ENCODE peak calls at places on chromosomes 13 and 19, in five cellular contexts. C, X, L, T and K are unnamed samples.

GRCh38 chr13:41649659-41650058 is 192.3 kb downstream of the RGCC start:
- DNase-seq in L (peak; percentile 41), T (no peak), X (peak; percentile 24), C (no peak), K (peak; percentile 38)

GRCh38 chr13:38452656-38453055 is 103.0 kb downstream of the UFM1 start:
- DNase-seq in X (no peak), L (no peak), T (no peak), C (no peak), K (no peak)

GRCh38 chr19:40280608-40281221 is 4.4 kb downstream of the AKT2 start:
- DNase-seq in L (no peak), T (no peak), C (no peak), X (no peak), K (no peak)

GRCh38 chr19:41426952-41427646 is at the start of gene B3GNT8:
- DNase-seq in C (no peak), L (peak; percentile 59), X (peak; percentile 94), T (peak; percentile 71), K (peak; percentile 34)

GRCh38 chr13:70668983-70669382 is 560.7 kb upstream of the KLHL1 start:
- DNase-seq in T (no peak), C (no peak), L (peak; percentile 12), X (no peak), K (no peak)

GRCh38 chr19:54109651-54110050 is 5.8 kb downstream of the TFPT start:
- DNase-seq in C (no peak), X (peak; percentile 56), T (no peak), L (no peak), K (no peak)

GRCh38 chr13:84607614-84608013 is 725.3 kb upstream of the SLITRK1 start:
- DNase-seq in T (no peak), C (no peak), X (no peak), L (no peak), K (peak; percentile 75)

GRCh38 chr19:50508850-50509190 is 2.2 kb downstream of the JOSD2 start:
- DNase-seq in C (no peak), T (no peak), X (no peak), L (no peak), K (no peak)

GRCh38 chr13:43132228-43132627 is 108.8 kb downstream of the DNAJC15 start:
- DNase-seq in X (no peak), L (peak; percentile 52), C (peak; percentile 19), T (no peak), K (peak; percentile 36)

GRCh38 chr19:37506387-37507166 is at the start of gene ZNF793:
- DNase-seq in X (no peak), L (no peak), C (no peak), T (peak; percentile 75), K (peak; percentile 54)

GRCh38 chr19:10915511-10916091 is 12.8 kb downstream of the YIPF2 start:
- DNase-seq in X (no peak), L (no peak), T (peak; percentile 68), C (no peak), K (peak; percentile 86)

GRCh38 chr13:72072223-72072622 is 205.2 kb upstream of the DACH1 start:
- DNase-seq in T (no peak), L (no peak), C (no peak), X (no peak), K (no peak)

GRCh38 chr19:29326351-29326750 is 113.4 kb upstream of the UQCRFS1 start:
- DNase-seq in L (no peak), C (no peak), T (no peak), X (no peak), K (no peak)

GRCh38 chr19:45331411-45331810 is 8.7 kb upstream of the CKM start:
- DNase-seq in C (no peak), L (peak; percentile 22), X (no peak), T (no peak), K (no peak)

GRCh38 chr13:35992964-35993363 is 138.2 kb downstream of the DCLK1 start:
- DNase-seq in T (no peak), X (no peak), C (no peak), L (no peak), K (no peak)
- TF ChIP-seq SMC3 in T (no peak), X (no peak), C (no peak), L (no peak), K (no peak)

GRCh38 chr13:23159587-23160240 is 21.1 kb upstream of the SGCG start:
- DNase-seq in L (no peak), C (no peak), X (no peak), T (peak; percentile 30), K (no peak)

GRCh38 chr13:23160241-23161175 is 20.3 kb upstream of the SGCG start:
- DNase-seq in X (no peak), T (no peak), L (no peak), C (no peak), K (no peak)

GRCh38 chr13:23161176-23161825 is 19.5 kb upstream of the SGCG start:
- DNase-seq in X (no peak), T (no peak), C (no peak), L (no peak), K (no peak)

DNA sequence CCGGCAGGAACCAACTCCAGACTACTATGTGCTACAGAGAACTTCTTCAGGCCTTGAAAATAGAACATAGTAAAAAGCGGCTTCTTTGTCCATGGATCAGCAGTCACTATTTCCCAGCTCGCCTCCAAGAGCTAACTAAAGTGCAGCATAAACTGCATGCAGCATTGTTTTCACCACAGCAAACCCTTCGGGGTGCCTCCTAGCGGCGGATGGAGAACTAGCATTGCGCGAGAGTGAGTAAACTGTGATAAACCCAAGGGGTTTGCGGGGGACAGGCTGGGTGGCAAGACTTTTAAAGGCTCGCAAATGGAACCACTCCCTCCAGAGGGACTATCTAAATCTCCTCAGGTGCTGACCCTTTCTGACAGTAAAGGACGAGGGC is 21.6 kb upstream of the SGCG start:
- DNase-seq in C (peak; percentile 24), L (peak; percentile 15), X (peak; percentile 6), T (peak; percentile 54), K (peak; percentile 13)
- TF ChIP-seq SMC3 in C (no peak), L (no peak), X (no peak), T (no peak), K (no peak)

GRCh38 chr13:25473864-25474263 is 102.1 kb downstream of the ATP8A2 start:
- DNase-seq in X (no peak), T (no peak), C (no peak), L (no peak), K (no peak)
- TF ChIP-seq SMC3 in X (no peak), T (no peak), C (no peak), L (no peak), K (no peak)

DNA sequence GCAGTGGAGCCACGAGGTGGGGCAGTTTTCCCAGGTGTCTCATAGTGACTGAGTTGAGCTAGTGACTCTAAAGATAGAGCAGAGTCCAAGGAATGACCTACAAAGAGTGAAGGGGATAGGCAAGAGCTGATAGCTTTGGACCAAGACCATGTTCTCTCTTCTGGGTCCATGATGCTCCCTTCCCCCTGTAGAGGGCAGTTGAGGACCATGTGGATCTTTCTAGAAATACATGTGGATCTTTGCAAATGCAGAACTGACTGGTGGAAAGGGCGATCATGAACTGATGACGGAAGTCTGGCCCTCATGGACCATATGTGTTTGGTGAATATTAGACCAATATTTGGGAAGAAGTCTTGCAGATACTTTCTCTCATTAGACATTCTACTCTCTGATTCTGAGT is 6.9 kb downstream of the PSG1 start:
- DNase-seq in T (no peak), L (no peak), X (no peak), C (no peak), K (no peak)
- TF ChIP-seq SMC3 in T (no peak), L (no peak), X (no peak), C (no peak), K (no peak)

DNA sequence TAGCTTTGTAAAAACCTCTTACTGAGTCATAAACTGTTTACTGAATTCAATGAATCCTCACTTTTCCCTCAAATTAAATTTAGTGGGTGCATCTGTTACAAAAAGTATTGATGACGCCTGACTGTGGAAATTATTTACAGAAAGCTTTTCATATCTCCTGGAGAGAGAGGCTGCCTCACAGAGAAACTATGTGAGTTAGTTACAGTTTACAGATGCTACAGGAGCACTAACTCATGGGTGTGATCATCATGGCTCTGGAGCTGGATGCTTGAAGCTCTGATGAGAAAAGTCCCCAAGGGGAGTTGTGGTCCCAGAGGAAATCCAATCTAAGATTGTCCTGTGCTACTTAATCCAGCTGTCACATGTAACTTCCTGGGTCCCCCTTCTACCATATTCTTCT is 590.8 kb downstream of the LMO7 start:
- DNase-seq in C (no peak), X (no peak), T (no peak), L (no peak), K (peak; percentile 88)
- TF ChIP-seq SMC3 in C (no peak), X (no peak), T (no peak), L (no peak), K (no peak)

GRCh38 chr13:40452741-40453665 is 213.4 kb downstream of the FOXO1 start:
- DNase-seq in L (peak; percentile 63), X (no peak), C (no peak), T (no peak), K (peak; percentile 8)
- TF ChIP-seq SMC3 in L (no peak), X (no peak), C (no peak), T (no peak), K (no peak)

DNA sequence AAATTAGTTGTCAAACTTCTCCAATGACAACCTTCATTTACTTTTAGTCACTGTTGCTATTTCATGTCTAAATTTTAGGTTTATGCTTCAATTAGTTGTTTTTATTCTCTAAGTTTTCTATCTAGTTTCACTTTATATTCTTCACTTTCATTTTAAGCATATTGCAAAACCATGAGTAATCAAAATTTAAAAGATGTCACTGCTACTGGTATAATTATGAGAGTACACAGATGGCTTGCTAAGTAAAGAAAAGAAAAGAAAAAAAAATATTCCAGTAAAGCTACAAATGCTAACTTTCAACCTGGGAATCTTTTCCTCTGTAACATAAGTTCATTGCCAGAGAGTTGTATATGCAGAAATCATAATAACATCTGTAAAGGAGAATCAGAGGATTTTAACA is 1624.8 kb downstream of the PCDH9 start:
- DNase-seq in C (no peak), T (no peak), L (no peak), X (no peak), K (peak; percentile 3)
- TF ChIP-seq SMC3 in C (no peak), T (no peak), L (no peak), X (no peak), K (no peak)

GRCh38 chr13:101424381-101425155 is 8.3 kb upstream of the NALCN start:
- DNase-seq in L (peak; percentile 17), X (no peak), T (no peak), C (no peak), K (peak; percentile 57)
- TF ChIP-seq SMC3 in L (no peak), X (no peak), T (no peak), C (no peak), K (no peak)

GRCh38 chr13:113879017-113879416 is 15.1 kb upstream of the GAS6 start:
- DNase-seq in T (no peak), X (no peak), C (no peak), L (no peak), K (no peak)
- TF ChIP-seq SMC3 in T (no peak), X (no peak), C (no peak), L (no peak), K (no peak)

DNA sequence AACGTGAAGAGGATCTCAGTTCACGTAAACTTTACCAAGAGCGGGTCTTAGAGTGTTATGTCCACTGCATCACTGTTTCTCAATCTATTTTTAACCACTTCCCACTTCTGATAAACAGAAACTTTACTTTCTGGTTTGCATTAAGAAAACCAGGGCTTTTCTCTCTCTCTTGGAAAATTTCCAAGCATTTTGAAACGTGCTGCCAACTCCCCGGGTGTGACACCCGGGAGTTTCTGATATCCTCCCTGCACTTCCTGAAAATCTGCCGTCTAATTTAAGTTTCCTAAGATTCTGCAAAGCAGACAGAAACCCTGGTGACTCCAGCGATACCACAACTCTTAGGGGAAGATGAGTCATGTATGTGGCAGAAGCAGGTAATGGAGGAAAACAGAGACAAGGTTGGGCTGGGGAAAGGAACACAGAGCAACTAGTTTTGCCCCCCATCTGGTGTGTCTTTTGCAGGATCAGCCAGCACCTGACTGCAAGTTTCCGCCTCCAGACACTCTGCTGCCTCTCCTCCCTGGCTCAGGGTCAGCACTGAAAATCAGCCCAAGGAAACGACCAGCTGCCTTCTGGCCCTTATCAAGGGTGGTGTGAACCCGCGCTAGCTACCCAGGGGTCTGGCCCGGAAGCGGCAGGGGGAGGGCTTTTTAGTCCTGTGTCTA is 11.4 kb upstream of the FFAR2 start:
- DNase-seq in X (no peak), C (no peak), L (no peak), T (no peak), K (no peak)
- TF ChIP-seq SMC3 in X (no peak), C (no peak), L (no peak), T (no peak), K (no peak)